ENCODE peak calls at places on chromosome 11, in four cellular contexts. G is left ventricle myocardium inferior, R is B cell, I is PC-3. U is an unnamed sample.

GRCh38 chr11:102322560-102322959 is 5.3 kb downstream of the BIRC3 start:
- DNase-seq in G (no peak), R (no peak), I (no peak), U (no peak)

GRCh38 chr11:76795936-76796441 is 12.8 kb downstream of the TSKU start:
- DNase-seq in I (no peak), R (no peak), G (no peak), U (no peak)

GRCh38 chr11:16356057-16356750 is at the start of gene SOX6:
- DNase-seq in G (no peak), R (no peak), I (no peak), U (no peak)

GRCh38 chr11:2293396-2294339 is 8.1 kb downstream of the C11orf21 start:
- DNase-seq in I (no peak), R (no peak), G (no peak), U (no peak)

GRCh38 chr11:67606150-67606476 is 623 bp upstream of the NDUFV1 start:
- DNase-seq in G (no peak), I (no peak), R (no peak), U (no peak)

GRCh38 chr11:26778000-26778757 is 56.3 kb upstream of the SLC5A12 start:
- DNase-seq in G (no peak), R (no peak), I (peak; percentile 34), U (peak; percentile 61)

GRCh38 chr11:2298795-2299747 is 2.6 kb downstream of the C11orf21 start:
- DNase-seq in R (no peak), G (no peak), I (peak; percentile 70), U (peak; percentile 43)

GRCh38 chr11:125426818-125427528 is 69.1 kb downstream of the FEZ1 start:
- DNase-seq in R (no peak), G (no peak), I (no peak), U (no peak)

GRCh38 chr11:96254087-96254486 is 88.9 kb downstream of the MAML2 start:
- DNase-seq in I (no peak), R (no peak), G (no peak), U (no peak)

GRCh38 chr11:68269414-68270081 is 2.2 kb downstream of the C11orf24 start:
- DNase-seq in R (no peak), I (peak; percentile 43), G (no peak), U (no peak)

GRCh38 chr11:74487875-74488274 is 5.6 kb downstream of the LIPT2 start:
- DNase-seq in R (no peak), G (no peak), I (peak; percentile 59), U (peak; percentile 31)

GRCh38 chr11:36471577-36471976 is 38.5 kb downstream of the TRAF6 start:
- DNase-seq in I (no peak), G (no peak), R (no peak), U (peak; percentile 47)

GRCh38 chr11:1087961-1088926 is 13.6 kb downstream of the MUC2 start:
- DNase-seq in I (no peak), R (no peak), G (peak; percentile 7), U (no peak)

GRCh38 chr11:61472868-61473267 is 35.7 kb upstream of the LRRC10B start:
- DNase-seq in R (no peak), I (no peak), G (peak; percentile 39), U (no peak)

GRCh38 chr11:46293616-46294015 is 16.2 kb downstream of the CREB3L1 start:
- DNase-seq in R (no peak), G (no peak), I (peak; percentile 47), U (no peak)

GRCh38 chr11:62033191-62034044 is 66.0 kb upstream of the FTH1 start:
- DNase-seq in I (peak; percentile 93), R (no peak), G (no peak), U (no peak)

GRCh38 chr11:130448416-130449068 is at the start of gene ADAMTS15:
- DNase-seq in R (no peak), G (peak; percentile 91), I (peak; percentile 97), U (peak; percentile 89)

GRCh38 chr11:18765554-18765953 is 26.0 kb downstream of the PTPN5 start:
- DNase-seq in I (no peak), R (no peak), G (no peak), U (no peak)

GRCh38 chr11:36354221-36355003 is 58.3 kb downstream of the PRR5L start:
- DNase-seq in G (no peak), I (peak; percentile 47), R (no peak), U (peak; percentile 47)

GRCh38 chr11:11992257-11992690 is 16.2 kb downstream of the DKK3 start:
- DNase-seq in G (no peak), R (no peak), I (peak; percentile 52), U (peak; percentile 38)

GRCh38 chr11:71505001-71505400 is 22.1 kb upstream of the KRTAP5-7 start:
- DNase-seq in G (no peak), I (no peak), R (no peak), U (no peak)

GRCh38 chr11:70138403-70138802 is 60.3 kb downstream of the ANO1 start:
- DNase-seq in G (no peak), R (no peak), I (no peak), U (no peak)

GRCh38 chr11:110989734-110990133 is 255.8 kb upstream of the POU2AF2 start:
- DNase-seq in I (no peak), G (no peak), R (no peak), U (peak; percentile 87)

GRCh38 chr11:124793466-124794278 is 6.5 kb downstream of the MSANTD2 start:
- DNase-seq in I (peak; percentile 82), R (peak; percentile 50), G (no peak), U (peak; percentile 73)

GRCh38 chr11:113142508-113142907 is 171.9 kb upstream of the TTC12 start:
- DNase-seq in G (no peak), R (no peak), I (no peak), U (no peak)

GRCh38 chr11:47669856-47670255 is 27.5 kb upstream of the MTCH2 start:
- DNase-seq in G (no peak), R (no peak), I (no peak), U (no peak)

DNA sequence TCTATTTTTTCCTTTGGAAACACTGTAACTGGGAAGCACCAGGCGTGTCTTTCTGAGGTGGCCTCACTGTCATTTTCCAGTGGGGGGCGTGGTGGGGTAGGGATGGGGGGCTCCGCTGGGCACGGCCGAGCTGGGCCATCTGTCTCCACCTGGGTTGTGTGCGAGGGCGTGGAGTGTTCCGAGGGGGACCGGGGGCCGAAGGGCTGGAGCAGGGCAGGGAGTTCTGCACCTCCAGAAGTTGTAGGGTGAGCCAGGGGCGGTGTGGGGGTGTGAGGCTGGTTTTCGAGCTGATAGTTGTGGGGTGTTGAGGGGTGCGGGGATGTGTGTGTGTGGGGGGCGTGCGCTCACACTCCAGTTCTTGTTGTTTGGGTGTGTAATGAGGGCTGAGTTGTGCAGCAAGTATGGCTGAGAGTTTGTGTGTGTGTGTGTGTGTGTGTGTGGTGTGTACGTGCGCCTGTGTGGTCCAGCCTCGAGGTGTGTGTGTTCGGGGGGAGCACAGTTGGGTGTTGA is 10.8 kb downstream of the YPEL4 start:
- DNase-seq in R (peak; percentile 61), I (no peak), G (no peak), U (no peak)
- TF ChIP-seq CTCF in R (no peak), I (peak; percentile 27), G (no peak), U (no peak)

GRCh38 chr11:66068923-66069714 is 953 bp upstream of the PACS1 start:
- DNase-seq in I (peak; percentile 31), G (peak; percentile 40), R (peak; percentile 64), U (peak; percentile 40)
- TF ChIP-seq CTCF in I (peak; percentile 41), G (no peak), R (no peak), U (no peak)

GRCh38 chr11:17760102-17761029 is 25.8 kb downstream of the KCNC1 start:
- DNase-seq in G (peak; percentile 51), R (no peak), I (peak; percentile 64), U (peak; percentile 62)
- TF ChIP-seq CTCF in G (peak; percentile 69), R (no peak), I (peak; percentile 81), U (peak; percentile 41)

GRCh38 chr11:21514298-21514697 is 678.6 kb upstream of the ANO5 start:
- DNase-seq in I (peak; percentile 3), G (no peak), R (no peak), U (no peak)
- TF ChIP-seq CTCF in I (peak; percentile 20), G (peak; percentile 24), R (no peak), U (no peak)

GRCh38 chr11:109222730-109223129 is 199.3 kb upstream of the C11orf87 start:
- DNase-seq in R (no peak), G (no peak), I (no peak), U (no peak)
- TF ChIP-seq CTCF in R (no peak), G (no peak), I (no peak), U (no peak)